ENCODE peak calls at places on chromosomes 1 and 21, in six cellular contexts. J is fibroblast of the aortic adventitia, T is brain microvascular endothelial cell, X is body of pancreas, P is A673, V is ovary. O is an unnamed sample.

GRCh38 chr21:44005071-44005470 is 7.0 kb upstream of the TRAPPC10 start:
- DNase-seq in P (no peak), J (no peak), X (no peak), V (no peak), T (no peak), O (no peak)

GRCh38 chr1:160187407-160187806 is 3.0 kb upstream of the CASQ1 start:
- DNase-seq in T (no peak), X (no peak), P (no peak), J (no peak), V (no peak), O (no peak)

GRCh38 chr1:99456536-99456935 is 189.4 kb upstream of the PALMD start:
- DNase-seq in V (no peak), J (no peak), P (no peak), X (no peak), T (peak; percentile 65), O (no peak)

GRCh38 chr1:172917972-172918371 is 132.8 kb downstream of the TNFSF18 start:
- DNase-seq in J (peak; percentile 96), X (no peak), T (peak; percentile 96), V (no peak), P (peak; percentile 58), O (no peak)

GRCh38 chr1:168918860-168919741 is 187.4 kb upstream of the ATP1B1 start:
- DNase-seq in J (no peak), X (no peak), V (no peak), P (no peak), T (no peak), O (no peak)

GRCh38 chr1:172909606-172910326 is 141.0 kb downstream of the TNFSF18 start:
- DNase-seq in J (peak; percentile 94), V (no peak), X (no peak), P (no peak), T (peak; percentile 92), O (no peak)

GRCh38 chr1:30218438-30218837 is 504.9 kb downstream of the MATN1 start:
- DNase-seq in X (no peak), V (no peak), J (no peak), P (no peak), T (no peak), O (no peak)

GRCh38 chr1:239098400-239099037 is 287.8 kb upstream of the CHRM3 start:
- DNase-seq in J (no peak), V (no peak), P (no peak), T (no peak), X (no peak), O (no peak)

GRCh38 chr1:85133565-85134159 is 67.2 kb downstream of the SYDE2 start:
- DNase-seq in J (peak; percentile 22), T (no peak), P (no peak), V (no peak), X (no peak), O (no peak)

GRCh38 chr1:115771847-115772457 is 3.4 kb upstream of the CASQ2 start:
- DNase-seq in X (peak; percentile 73), T (peak; percentile 78), J (peak; percentile 91), V (peak; percentile 57), P (peak; percentile 85), O (peak; percentile 62)

GRCh38 chr1:65804584-65804983 is 11.9 kb downstream of the PDE4B start:
- DNase-seq in J (no peak), T (no peak), P (no peak), X (no peak), V (no peak), O (no peak)

GRCh38 chr1:59026472-59026948 is 242.7 kb upstream of the JUN start:
- DNase-seq in J (peak; percentile 87), X (no peak), P (no peak), V (no peak), T (no peak), O (no peak)

GRCh38 chr1:202967684-202968281 is 726 bp upstream of the CYB5R1 start:
- DNase-seq in X (no peak), P (no peak), V (no peak), J (no peak), T (no peak), O (peak; percentile 31)

GRCh38 chr1:92970990-92971689 is 9.9 kb upstream of the DIPK1A start:
- DNase-seq in P (no peak), X (no peak), J (no peak), T (no peak), V (no peak), O (no peak)

GRCh38 chr1:14136881-14137280 is 436.9 kb downstream of the PRDM2 start:
- DNase-seq in J (no peak), V (no peak), T (no peak), P (no peak), X (no peak), O (no peak)

DNA sequence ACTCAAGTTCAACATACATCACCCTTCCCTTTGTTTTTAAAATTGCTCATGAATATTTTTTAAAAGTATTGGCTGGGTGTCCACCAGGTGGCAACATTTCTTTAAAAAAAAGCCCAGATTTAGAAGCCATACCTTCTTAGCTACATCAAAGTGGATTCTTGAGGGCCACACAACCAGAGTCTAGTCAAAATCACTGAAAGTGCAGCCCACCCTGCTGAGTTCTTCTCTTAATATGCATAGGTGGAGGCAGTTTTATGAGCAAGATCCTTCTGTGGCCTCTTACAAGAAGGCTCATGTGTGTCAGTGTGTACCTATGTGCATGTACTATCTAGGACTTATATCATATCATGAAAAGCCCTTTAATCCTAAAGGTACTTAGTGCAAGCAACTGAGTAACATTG is 16.9 kb upstream of the GNG12 start:
- DNase-seq in J (peak; percentile 71), T (peak; percentile 64), P (peak; percentile 70), X (peak; percentile 19), V (no peak), O (no peak)
- TF ChIP-seq CTCF in J (peak; percentile 45), T (peak; percentile 48), P (peak; percentile 69), X (peak; percentile 67), V (peak; percentile 18), O (peak; percentile 33)

DNA sequence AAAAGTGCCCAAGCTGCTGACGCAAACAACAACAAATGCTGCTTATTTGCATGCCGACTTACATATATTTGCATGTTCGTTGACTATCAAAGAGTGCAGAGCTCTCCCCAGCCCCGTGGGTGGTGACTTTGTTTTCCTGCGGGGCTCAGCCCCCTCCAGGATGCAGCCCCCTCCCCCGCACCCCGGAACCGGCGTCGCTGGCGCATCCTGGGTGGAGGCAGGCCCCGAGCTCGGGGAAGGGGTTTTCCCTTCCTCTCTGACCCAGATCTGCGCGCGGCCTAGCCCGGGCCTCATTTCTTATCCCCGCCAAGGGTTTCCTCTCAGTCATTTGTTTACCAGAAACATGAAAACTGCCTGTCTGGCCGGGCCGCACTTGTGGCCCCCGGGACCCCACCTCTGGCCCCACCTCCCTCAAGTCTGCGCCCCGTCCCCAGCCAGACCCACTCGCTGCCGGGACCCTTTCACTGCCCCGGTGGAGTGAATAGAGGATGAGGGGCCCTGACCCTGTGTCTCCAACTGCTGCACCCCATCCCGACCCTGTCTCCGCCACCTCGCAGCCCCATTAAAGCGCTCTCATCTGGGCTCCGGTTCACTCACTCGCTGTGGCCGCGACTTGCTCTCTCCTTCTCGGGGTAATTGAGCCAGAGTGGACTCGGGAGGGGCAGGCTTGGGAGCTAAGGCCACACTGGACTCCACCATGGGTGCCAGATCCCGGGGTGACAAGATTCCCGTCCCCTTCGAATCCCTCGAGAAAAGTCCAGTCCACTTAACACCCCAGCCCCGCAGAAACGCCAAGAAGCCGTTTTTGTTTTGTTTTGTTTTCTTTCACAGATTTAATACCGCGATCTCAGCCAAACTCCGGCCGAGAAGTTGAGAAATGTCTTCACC is 5.4 kb downstream of the TNFRSF25 start:
- DNase-seq in P (no peak), T (no peak), X (no peak), V (no peak), J (no peak), O (peak; percentile 34)
- H3K4me3 ChIP-seq in P (no peak overlapping the region), T (no peak overlapping the region), X (no peak overlapping the region), V (no peak overlapping the region), J (no peak overlapping the region), O (peak overlapping the region; percentile 14)

DNA sequence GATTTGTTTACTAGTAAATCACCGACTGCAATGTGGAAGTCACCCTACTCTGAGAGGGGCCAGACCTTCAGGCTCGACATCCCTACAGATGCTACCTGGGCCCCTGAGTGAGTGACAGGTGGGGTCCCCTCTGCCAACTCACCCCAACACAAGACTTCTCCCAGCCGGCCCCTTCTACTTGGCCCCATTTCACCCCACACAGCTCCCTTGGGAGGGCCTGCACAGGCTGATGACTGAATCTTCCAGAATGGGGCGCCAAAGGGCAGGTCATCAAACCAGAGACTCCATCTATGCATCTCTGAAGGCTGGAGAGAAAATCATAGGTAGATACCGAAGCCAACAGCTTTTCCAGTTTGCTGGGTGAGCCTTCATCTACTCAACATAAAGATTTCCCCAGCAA is 9.4 kb upstream of the S100A8 start:
- DNase-seq in V (no peak), T (no peak), X (no peak), J (peak; percentile 5), P (no peak), O (no peak)
- TF ChIP-seq CTCF in V (no peak), T (peak; percentile 3), X (no peak), J (no peak), P (no peak), O (no peak)

DNA sequence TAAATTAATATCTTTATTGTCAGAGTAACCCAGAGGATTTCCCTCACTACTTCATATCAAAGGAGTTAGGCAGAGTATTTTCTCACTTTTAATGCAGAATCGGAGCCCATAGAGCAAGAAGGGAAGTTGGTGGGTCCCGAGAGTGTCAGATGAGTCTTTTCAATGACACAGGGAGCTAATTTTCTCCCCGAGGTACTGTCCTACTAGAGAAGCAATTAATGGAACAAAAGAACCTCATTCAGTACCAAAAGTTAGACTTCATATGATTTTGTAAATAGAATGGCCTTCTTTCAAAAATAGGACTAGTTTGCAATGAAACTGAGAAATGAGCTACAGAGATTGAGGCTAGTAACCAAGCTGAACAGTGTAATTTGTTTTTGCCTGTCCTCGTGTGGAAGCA is 3.9 kb downstream of the NCAM2 start:
- DNase-seq in J (peak; percentile 10), P (no peak), T (no peak), V (no peak), X (no peak), O (no peak)
- H3K4me3 ChIP-seq in J (peak overlapping the region; percentile 19), P (peak overlapping the region; percentile 84), T (no peak overlapping the region), V (no peak overlapping the region), X (no peak overlapping the region), O (no peak overlapping the region)

DNA sequence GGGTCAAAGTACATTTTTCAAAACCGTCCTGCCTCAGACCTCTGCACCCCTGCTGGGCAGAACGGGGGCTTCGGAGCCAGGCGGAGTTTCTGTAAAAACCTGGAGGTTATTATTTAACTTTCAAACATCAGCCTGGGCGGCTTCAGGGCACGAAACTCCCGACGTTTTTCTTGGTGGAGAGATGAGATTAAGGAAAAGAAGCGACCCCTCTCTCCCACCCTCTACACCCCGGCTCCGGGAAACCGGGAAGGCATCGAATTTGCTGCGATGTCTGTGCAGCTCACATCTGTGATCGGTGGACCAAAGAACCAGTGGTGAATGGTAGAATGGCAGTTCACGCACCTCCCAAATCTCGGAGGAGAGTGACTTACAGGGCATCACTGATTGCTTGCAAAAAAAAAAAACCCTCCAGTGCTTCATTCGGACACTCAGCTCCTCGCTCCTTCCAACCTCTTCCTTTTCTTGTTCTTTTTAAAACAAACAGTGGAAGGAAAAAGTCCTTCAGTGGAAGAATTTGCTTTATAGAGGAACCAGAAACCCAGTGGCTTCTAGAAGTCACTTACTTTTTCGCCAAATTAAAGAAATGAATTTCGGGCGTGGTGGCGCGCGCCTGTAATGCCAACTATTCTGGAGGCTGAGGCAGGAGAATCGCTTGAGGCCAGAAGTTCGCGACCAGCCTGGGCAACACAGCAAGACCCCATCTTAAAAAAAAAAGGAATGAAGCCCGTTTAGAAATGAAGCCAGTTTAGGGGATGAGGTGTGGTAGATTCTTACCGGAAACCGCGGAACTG is 875 bp downstream of the PHACTR4 start:
- DNase-seq in V (peak; percentile 40), X (no peak), J (peak; percentile 55), T (peak; percentile 48), P (peak; percentile 68), O (peak; percentile 47)
- TF ChIP-seq CTCF in V (no peak), X (peak; percentile 2), J (peak; percentile 34), T (peak; percentile 40), P (peak; percentile 12), O (no peak)

GRCh38 chr1:6275826-6276764 is 15.2 kb upstream of the GPR153 start:
- DNase-seq in J (peak; percentile 76), X (peak; percentile 32), V (peak; percentile 85), T (peak; percentile 76), P (peak; percentile 61), O (peak; percentile 46)
- H3K4me3 ChIP-seq in J (peak overlapping the region; percentile 6), X (no peak overlapping the region), V (peak overlapping the region; percentile 5), T (peak overlapping the region; percentile 5), P (no peak overlapping the region), O (no peak overlapping the region)